ENCODE peak calls at places on chromosome 18, in five cellular contexts. E, M, J, V and H are unnamed samples.

GRCh38 chr18:42298744-42299685 is 344.0 kb downstream of the PIK3C3 start:
- DNase-seq in E (peak), M (peak), J (peak), V (peak), H (peak)

GRCh38 chr18:58549814-58550339 is 79.0 kb downstream of the ALPK2 start:
- DNase-seq in E (no peak), M (no peak), J (no peak), V (no peak), H (no peak)

GRCh38 chr18:42792731-42793130 is 322.8 kb downstream of the RIT2 start:
- DNase-seq in E (no peak), M (no peak), J (no peak), V (no peak), H (no peak)

GRCh38 chr18:51127664-51128063 is 69.8 kb downstream of the MEX3C start:
- DNase-seq in E (no peak), M (no peak), J (no peak), V (no peak), H (no peak)

GRCh38 chr18:63238711-63239110 is 80.9 kb downstream of the BCL2 start:
- DNase-seq in E (no peak), M (no peak), J (no peak), V (no peak), H (no peak)

GRCh38 chr18:47436871-47437270 is 185.4 kb upstream of the SKOR2 start:
- DNase-seq in E (no peak), M (no peak), J (no peak), V (no peak), H (no peak)

GRCh38 chr18:56789004-56789888 is 138.1 kb downstream of the WDR7 start:
- DNase-seq in E (no peak), M (no peak), J (no peak), V (no peak), H (no peak)

GRCh38 chr18:6482198-6482977 is 67.7 kb upstream of the L3MBTL4 start:
- DNase-seq in E (peak), M (peak), J (peak), V (peak), H (no peak)

GRCh38 chr18:22563098-22563707 is 145.5 kb upstream of the CTAGE1 start:
- DNase-seq in E (no peak), M (peak), J (peak), V (peak), H (peak)

GRCh38 chr18:14942275-14942674 is 194.3 kb downstream of the ANKRD30B start:
- DNase-seq in E (no peak), M (no peak), J (no peak), V (no peak), H (no peak)

GRCh38 chr18:48992791-48993555 is 42.2 kb upstream of the SMAD7 start:
- DNase-seq in E (no peak), M (no peak), J (no peak), V (no peak), H (no peak)

GRCh38 chr18:49008716-49009115 is 58.0 kb upstream of the SMAD7 start:
- DNase-seq in E (no peak), M (no peak), J (no peak), V (no peak), H (no peak)

GRCh38 chr18:7870855-7871254 is 303.7 kb downstream of the PTPRM start:
- DNase-seq in E (no peak), M (no peak), J (no peak), V (no peak), H (no peak)

GRCh38 chr18:34913837-34914755 is 127.1 kb upstream of the MAPRE2 start:
- DNase-seq in E (no peak), M (peak), J (peak), V (no peak), H (no peak)

GRCh38 chr18:48455555-48456478 is 46.6 kb upstream of the ZBTB7C start:
- DNase-seq in E (no peak), M (no peak), J (peak), V (no peak), H (no peak)

GRCh38 chr18:58937913-58938312 is 73.2 kb downstream of the ZNF532 start:
- DNase-seq in E (no peak), M (no peak), J (no peak), V (no peak), H (no peak)

GRCh38 chr18:37567061-37567993 is 1.7 kb upstream of the CELF4 start:
- DNase-seq in E (no peak), M (no peak), J (no peak), V (no peak), H (no peak)

GRCh38 chr18:5073026-5073944 is 123.8 kb downstream of the AKAIN1 start:
- DNase-seq in E (no peak), M (peak), J (no peak), V (peak), H (peak)

GRCh38 chr18:51069885-51070284 is 39.9 kb downstream of the SMAD4 start:
- DNase-seq in E (no peak), M (no peak), J (no peak), V (no peak), H (no peak)

GRCh38 chr18:79644006-79644665 is 35.5 kb upstream of the CTDP1 start:
- DNase-seq in E (peak), M (peak), J (peak), V (peak), H (no peak)

GRCh38 chr18:67305466-67305865 is 211.1 kb downstream of the DSEL start:
- DNase-seq in E (no peak), M (no peak), J (no peak), V (no peak), H (no peak)